ENCODE peak calls at places on chromosomes 2 and 18, in four cellular contexts. One of them, this sample, is unnamed.

GRCh38 chr2:167294031-167294774 is 405.9 kb downstream of the XIRP2 start:
- DNase-seq in lower leg skin: no peak
- DNase-seq in DND-41: no peak
- DNase-seq in adrenal gland: no peak
- DNase-seq in this sample: no peak

GRCh38 chr2:168935810-168936581 is 34.9 kb downstream of the G6PC2 start:
- DNase-seq in adrenal gland: no peak
- DNase-seq in DND-41: no peak
- DNase-seq in lower leg skin: no peak
- DNase-seq in this sample: no peak

GRCh38 chr2:220215785-220216184 is 588.4 kb downstream of the SLC4A3 start:
- DNase-seq in DND-41: no peak
- DNase-seq in adrenal gland: no peak
- DNase-seq in lower leg skin: no peak
- DNase-seq in this sample: no peak

GRCh38 chr2:130185436-130185835 is 3.4 kb downstream of the MZT2B start:
- DNase-seq in DND-41: no peak
- DNase-seq in adrenal gland: no peak
- DNase-seq in lower leg skin: no peak
- DNase-seq in this sample: no peak

GRCh38 chr2:38215511-38215910 is 139.6 kb upstream of the CYP1B1 start:
- DNase-seq in DND-41: no peak
- DNase-seq in adrenal gland: no peak
- DNase-seq in lower leg skin: no peak
- DNase-seq in this sample: no peak

GRCh38 chr2:55511508-55512124 is 7.9 kb upstream of the CFAP36 start:
- DNase-seq in lower leg skin: no peak
- DNase-seq in adrenal gland: no peak
- DNase-seq in DND-41: no peak
- DNase-seq in this sample: no peak

GRCh38 chr2:63587814-63588384 is 378 bp downstream of the WDPCP start:
- DNase-seq in adrenal gland: no peak
- DNase-seq in DND-41: no peak
- DNase-seq in lower leg skin: peak
- DNase-seq in this sample: no peak

GRCh38 chr18:135045-135444 is 23.3 kb upstream of the USP14 start:
- DNase-seq in DND-41: no peak
- DNase-seq in adrenal gland: no peak
- DNase-seq in lower leg skin: no peak
- DNase-seq in this sample: no peak

GRCh38 chr18:50896093-50896492 is 17.2 kb downstream of the ME2 start:
- DNase-seq in DND-41: no peak
- DNase-seq in adrenal gland: no peak
- DNase-seq in lower leg skin: no peak
- DNase-seq in this sample: no peak

GRCh38 chr2:201406077-201406662 is 45.1 kb downstream of the TRAK2 start:
- DNase-seq in DND-41: no peak
- DNase-seq in adrenal gland: no peak
- DNase-seq in lower leg skin: peak
- DNase-seq in this sample: no peak

GRCh38 chr18:6281874-6282273 is 132.8 kb downstream of the L3MBTL4 start:
- DNase-seq in lower leg skin: no peak
- DNase-seq in adrenal gland: no peak
- DNase-seq in DND-41: no peak
- DNase-seq in this sample: no peak

GRCh38 chr2:75729861-75730260 is 19.1 kb upstream of the GCFC2 start:
- DNase-seq in lower leg skin: no peak
- DNase-seq in adrenal gland: no peak
- DNase-seq in DND-41: no peak
- DNase-seq in this sample: no peak

GRCh38 chr18:54033087-54033486 is 191.4 kb downstream of the MBD2 start:
- DNase-seq in lower leg skin: no peak
- DNase-seq in DND-41: no peak
- DNase-seq in adrenal gland: no peak
- DNase-seq in this sample: no peak

GRCh38 chr2:109456776-109457175 is 157.0 kb downstream of the SEPTIN10 start:
- DNase-seq in DND-41: no peak
- DNase-seq in adrenal gland: no peak
- DNase-seq in lower leg skin: no peak
- DNase-seq in this sample: no peak

GRCh38 chr2:225999692-226000091 is 600.2 kb downstream of the NYAP2 start:
- DNase-seq in lower leg skin: no peak
- DNase-seq in DND-41: no peak
- DNase-seq in adrenal gland: no peak
- DNase-seq in this sample: no peak

GRCh38 chr2:32632089-32632488 is 4.2 kb downstream of the TTC27 start:
- DNase-seq in lower leg skin: no peak
- DNase-seq in adrenal gland: no peak
- DNase-seq in DND-41: no peak
- DNase-seq in this sample: no peak

GRCh38 chr2:228282371-228282770 is 100.9 kb upstream of the SPHKAP start:
- DNase-seq in adrenal gland: no peak
- DNase-seq in DND-41: no peak
- DNase-seq in lower leg skin: no peak
- DNase-seq in this sample: no peak

GRCh38 chr2:197982565-197982964 is 178.2 kb downstream of the PLCL1 start:
- DNase-seq in lower leg skin: no peak
- DNase-seq in adrenal gland: no peak
- DNase-seq in DND-41: no peak
- DNase-seq in this sample: no peak

GRCh38 chr2:189164732-189165131 is 14.8 kb downstream of the COL5A2 start:
- DNase-seq in adrenal gland: no peak
- DNase-seq in DND-41: no peak
- DNase-seq in lower leg skin: no peak
- DNase-seq in this sample: no peak

GRCh38 chr2:203579131-203579643 is 44.1 kb upstream of the RAPH1 start:
- DNase-seq in lower leg skin: peak
- DNase-seq in adrenal gland: no peak
- DNase-seq in DND-41: peak
- DNase-seq in this sample: no peak

GRCh38 chr2:135121016-135121657 is 69.0 kb downstream of the RAB3GAP1 start:
- DNase-seq in lower leg skin: no peak
- DNase-seq in adrenal gland: no peak
- DNase-seq in DND-41: no peak
- DNase-seq in this sample: no peak

GRCh38 chr2:18845854-18846253 is 256.5 kb upstream of the NT5C1B start:
- DNase-seq in DND-41: no peak
- DNase-seq in adrenal gland: no peak
- DNase-seq in lower leg skin: no peak
- DNase-seq in this sample: no peak

GRCh38 chr2:118371500-118371899 is 283.2 kb downstream of the INSIG2 start:
- DNase-seq in adrenal gland: no peak
- DNase-seq in lower leg skin: no peak
- DNase-seq in DND-41: no peak
- DNase-seq in this sample: no peak

GRCh38 chr2:109422071-109422757 is 191.6 kb downstream of the SEPTIN10 start:
- DNase-seq in lower leg skin: no peak
- DNase-seq in DND-41: no peak
- DNase-seq in adrenal gland: no peak
- DNase-seq in this sample: no peak

GRCh38 chr2:1739961-1740713 is 4.2 kb downstream of the PXDN start:
- DNase-seq in lower leg skin: peak
- DNase-seq in adrenal gland: no peak
- DNase-seq in DND-41: no peak
- DNase-seq in this sample: peak

DNA sequence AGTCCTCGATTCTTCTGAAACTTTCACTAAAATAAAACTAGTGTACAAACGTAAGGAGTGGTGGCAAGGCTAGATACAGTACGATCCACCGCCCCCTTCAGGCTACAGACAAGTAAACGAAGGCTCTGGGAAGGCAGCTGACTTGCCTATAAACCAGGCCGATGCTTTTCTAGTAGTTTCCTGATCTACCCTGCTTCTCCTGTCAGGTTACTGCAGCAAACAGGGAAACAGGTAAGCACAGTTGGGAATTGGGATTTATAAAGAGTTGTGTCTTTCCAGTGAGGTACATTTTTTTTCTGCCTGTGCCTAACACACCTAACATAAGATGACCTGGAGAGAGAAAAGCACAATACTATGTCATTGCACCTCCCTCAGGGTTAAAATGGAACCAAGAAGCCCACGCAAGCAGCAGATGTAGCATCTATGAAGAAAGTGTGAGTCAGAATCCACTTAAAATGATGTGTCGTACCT is 108.6 kb downstream of the UXS1 start:
- DNase-seq in DND-41: no peak
- DNase-seq in lower leg skin: peak
- DNase-seq in adrenal gland: no peak
- DNase-seq in this sample: no peak
- TF ChIP-seq CTCF in DND-41: no peak
- TF ChIP-seq CTCF in lower leg skin: no peak
- TF ChIP-seq CTCF in adrenal gland: peak
- TF ChIP-seq CTCF in this sample: no peak

DNA sequence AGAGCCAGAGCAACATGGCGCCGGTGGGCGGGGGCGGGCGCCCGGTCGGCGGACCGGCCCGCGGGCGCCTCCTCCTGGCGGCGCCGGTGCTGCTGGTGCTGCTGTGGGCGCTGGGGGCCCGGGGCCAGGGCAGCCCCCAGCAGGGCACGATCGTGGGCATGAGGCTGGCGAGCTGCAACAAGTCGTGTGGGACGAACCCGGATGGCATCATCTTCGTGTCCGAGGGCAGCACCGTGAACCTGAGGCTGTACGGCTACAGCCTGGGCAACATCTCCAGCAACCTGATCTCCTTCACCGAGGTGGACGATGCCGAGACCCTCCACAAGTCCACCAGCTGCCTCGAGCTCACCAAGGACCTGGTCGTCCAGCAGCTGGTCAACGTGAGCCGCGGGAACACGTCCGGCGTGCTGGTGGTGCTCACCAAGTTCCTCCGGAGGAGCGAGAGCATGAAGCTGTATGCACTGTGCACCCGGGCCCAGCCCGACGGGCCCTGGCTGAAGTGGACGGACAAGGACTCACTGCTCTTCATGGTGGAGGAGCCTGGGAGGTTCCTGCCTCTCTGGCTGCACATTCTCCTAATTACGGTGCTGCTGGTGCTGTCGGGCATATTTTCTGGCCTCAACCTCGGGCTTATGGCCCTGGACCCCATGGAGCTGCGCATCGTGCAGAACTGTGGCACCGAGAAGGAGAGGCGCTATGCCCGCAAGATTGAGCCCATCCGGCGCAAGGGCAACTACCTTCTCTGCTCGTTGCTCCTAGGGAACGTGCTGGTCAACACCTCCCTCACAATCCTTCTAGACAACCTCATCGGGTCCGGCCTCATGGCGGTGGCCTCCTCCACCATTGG is 507 bp downstream of the CNNM4 start:
- DNase-seq in lower leg skin: peak
- DNase-seq in adrenal gland: peak
- DNase-seq in DND-41: no peak
- DNase-seq in this sample: no peak
- TF ChIP-seq CTCF in lower leg skin: no peak
- TF ChIP-seq CTCF in adrenal gland: peak
- TF ChIP-seq CTCF in DND-41: peak
- TF ChIP-seq CTCF in this sample: no peak

GRCh38 chr18:58180738-58181353 is 136.8 kb downstream of the NEDD4L start:
- DNase-seq in adrenal gland: peak
- DNase-seq in DND-41: peak
- DNase-seq in lower leg skin: no peak
- DNase-seq in this sample: peak
- TF ChIP-seq CTCF in adrenal gland: peak
- TF ChIP-seq CTCF in DND-41: peak
- TF ChIP-seq CTCF in lower leg skin: no peak
- TF ChIP-seq CTCF in this sample: no peak

GRCh38 chr2:234632527-234633391 is 135.9 kb upstream of the ARL4C start:
- DNase-seq in DND-41: no peak
- DNase-seq in lower leg skin: peak
- DNase-seq in adrenal gland: no peak
- DNase-seq in this sample: no peak

GRCh38 chr2:234630676-234631350 is 133.9 kb upstream of the ARL4C start:
- DNase-seq in lower leg skin: peak
- DNase-seq in DND-41: no peak
- DNase-seq in adrenal gland: no peak
- DNase-seq in this sample: no peak

GRCh38 chr2:234631896-234632514 is 135.1 kb upstream of the ARL4C start:
- DNase-seq in DND-41: no peak
- DNase-seq in adrenal gland: no peak
- DNase-seq in lower leg skin: peak
- DNase-seq in this sample: no peak

GRCh38 chr2:234635284-234635683 is 138.4 kb upstream of the ARL4C start:
- DNase-seq in lower leg skin: peak
- DNase-seq in DND-41: no peak
- DNase-seq in adrenal gland: no peak
- DNase-seq in this sample: no peak

DNA sequence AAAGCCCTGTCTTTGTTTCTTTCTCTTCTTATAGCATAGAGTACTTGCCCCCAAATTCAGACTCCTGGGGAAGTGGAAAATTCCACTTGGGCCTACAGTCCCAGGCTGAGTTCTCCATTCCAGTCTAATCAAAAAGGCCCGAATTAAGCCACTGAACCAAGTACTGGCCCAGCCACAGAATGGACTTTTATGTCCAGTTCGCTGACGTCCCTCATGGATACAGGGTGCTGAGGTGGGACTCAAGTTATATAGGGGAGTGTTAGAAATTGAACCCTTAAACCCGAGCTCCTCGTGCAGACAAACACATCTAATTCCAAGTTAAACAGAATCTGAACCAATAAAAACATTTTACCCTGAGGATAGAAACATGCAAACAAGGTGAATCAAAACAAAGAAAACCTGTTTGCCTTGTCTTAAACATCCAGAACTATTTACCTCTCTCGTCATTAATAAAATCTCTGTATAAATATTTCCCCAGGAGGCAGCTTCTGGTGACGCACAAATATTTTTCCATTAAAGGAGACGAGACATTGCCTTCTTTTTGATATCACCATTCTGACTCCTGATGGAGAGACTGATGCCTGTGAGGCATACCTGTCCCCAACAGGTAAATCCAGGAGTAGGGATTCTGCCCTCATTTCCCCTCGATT is 136.8 kb upstream of the ARL4C start:
- DNase-seq in DND-41: no peak
- DNase-seq in lower leg skin: peak
- DNase-seq in adrenal gland: no peak
- DNase-seq in this sample: no peak
- TF ChIP-seq CTCF in DND-41: no peak
- TF ChIP-seq CTCF in lower leg skin: no peak
- TF ChIP-seq CTCF in adrenal gland: no peak
- TF ChIP-seq CTCF in this sample: no peak

This sample was measured in omental fat pad.